ENCODE peak calls at places on chromosomes 16 and 17, in four cellular contexts. M is ascending aorta, P is adrenal gland, O is spleen. Y is an unnamed sample.
A peak's percentile ranks its signal among the peaks of the same experiment; 100 is the strongest.

GRCh38 chr16:1613728-1614225 is 1.6 kb downstream of the CRAMP1 start:
- DNase-seq in M (no peak), O (peak; percentile 82), P (peak; percentile 40), Y (peak; percentile 13)

GRCh38 chr17:39671651-39672521 is 3.6 kb downstream of the PNMT start:
- DNase-seq in P (peak; percentile 61), M (no peak), O (peak; percentile 72), Y (peak; percentile 68)

GRCh38 chr16:24013733-24014645 is 178.2 kb downstream of the PRKCB start:
- DNase-seq in P (no peak), O (peak; percentile 91), M (no peak), Y (no peak)

GRCh38 chr16:31327675-31328225 is 27.2 kb upstream of the ITGAX start:
- DNase-seq in P (no peak), M (no peak), O (no peak), Y (no peak)

GRCh38 chr16:2003231-2003826 is 6.3 kb downstream of the ZNF598 start:
- DNase-seq in O (peak; percentile 68), M (no peak), P (no peak), Y (no peak)

GRCh38 chr16:47136101-47136820 is 7.5 kb downstream of the NETO2 start:
- DNase-seq in P (no peak), M (no peak), O (no peak), Y (no peak)

GRCh38 chr17:76989519-76989918 is 121.3 kb downstream of the MGAT5B start:
- DNase-seq in M (no peak), P (no peak), O (peak; percentile 18), Y (no peak)

GRCh38 chr16:75092777-75093176 is 23.8 kb downstream of the LDHD start:
- DNase-seq in P (no peak), M (no peak), O (no peak), Y (no peak)

GRCh38 chr16:52721331-52721730 is 174.4 kb upstream of the TOX3 start:
- DNase-seq in O (no peak), M (no peak), P (no peak), Y (no peak)

GRCh38 chr17:266701-267656 is 85.5 kb upstream of the DOC2B start:
- DNase-seq in P (peak; percentile 44), M (no peak), O (peak; percentile 56), Y (no peak)

GRCh38 chr16:26019885-26020284 is 328.1 kb downstream of the HS3ST4 start:
- DNase-seq in P (no peak), O (no peak), M (no peak), Y (no peak)

GRCh38 chr17:35795007-35795870 is at the start of gene MMP28:
- DNase-seq in M (no peak), O (peak; percentile 82), P (peak; percentile 37), Y (peak; percentile 61)

GRCh38 chr17:48618366-48618896 is 3.3 kb upstream of the HOXB8 start:
- DNase-seq in O (peak; percentile 96), P (peak; percentile 92), M (peak; percentile 36), Y (peak; percentile 83)

GRCh38 chr16:56614549-56614991 is 6.2 kb downstream of the MT2A start:
- DNase-seq in P (no peak), M (no peak), O (no peak), Y (no peak)

GRCh38 chr17:55285340-55286301 is 20.9 kb downstream of the HLF start:
- DNase-seq in M (peak; percentile 66), O (no peak), P (peak; percentile 97), Y (peak; percentile 99)

GRCh38 chr17:19546289-19547065 is 12.8 kb downstream of the SLC47A1 start:
- DNase-seq in M (no peak), O (peak; percentile 80), P (peak; percentile 60), Y (peak; percentile 66)

GRCh38 chr17:45433136-45433535 is 466 bp upstream of the ARHGAP27 start:
- DNase-seq in M (no peak), O (no peak), P (peak; percentile 21), Y (no peak)

GRCh38 chr16:66458853-66459252 is 31.8 kb downstream of the BEAN1 start:
- DNase-seq in P (no peak), M (no peak), O (no peak), Y (no peak)

GRCh38 chr16:68436581-68436980 is 11.7 kb downstream of the SMPD3 start:
- DNase-seq in O (no peak), P (no peak), M (no peak), Y (no peak)

GRCh38 chr16:17471745-17472075 is 950 bp upstream of the XYLT1 start:
- DNase-seq in M (no peak), O (no peak), P (no peak), Y (no peak)

GRCh38 chr16:79632289-79632688 is 31.8 kb upstream of the MAF start:
- DNase-seq in P (no peak), M (no peak), O (no peak), Y (no peak)

GRCh38 chr16:66267287-66268137 is 99.0 kb upstream of the CDH5 start:
- DNase-seq in M (no peak), O (no peak), P (no peak), Y (no peak)

GRCh38 chr17:16443390-16444257 is 28.3 kb downstream of the TRPV2 start:
- DNase-seq in O (no peak), P (no peak), M (no peak), Y (no peak)

GRCh38 chr17:77613627-77614026 is 344.9 kb upstream of the TNRC6C start:
- DNase-seq in O (peak; percentile 32), M (no peak), P (no peak), Y (no peak)

GRCh38 chr16:12484426-12484825 is 319.3 kb downstream of the CPPED1 start:
- DNase-seq in M (no peak), P (no peak), O (no peak), Y (no peak)

GRCh38 chr17:80861892-80862291 is 129.7 kb upstream of the CHMP6 start:
- DNase-seq in O (peak; percentile 67), P (no peak), M (no peak), Y (no peak)

GRCh38 chr17:50264263-50265113 is 9.8 kb upstream of the TMEM92 start:
- DNase-seq in P (peak; percentile 11), O (peak; percentile 65), M (no peak), Y (no peak)

DNA sequence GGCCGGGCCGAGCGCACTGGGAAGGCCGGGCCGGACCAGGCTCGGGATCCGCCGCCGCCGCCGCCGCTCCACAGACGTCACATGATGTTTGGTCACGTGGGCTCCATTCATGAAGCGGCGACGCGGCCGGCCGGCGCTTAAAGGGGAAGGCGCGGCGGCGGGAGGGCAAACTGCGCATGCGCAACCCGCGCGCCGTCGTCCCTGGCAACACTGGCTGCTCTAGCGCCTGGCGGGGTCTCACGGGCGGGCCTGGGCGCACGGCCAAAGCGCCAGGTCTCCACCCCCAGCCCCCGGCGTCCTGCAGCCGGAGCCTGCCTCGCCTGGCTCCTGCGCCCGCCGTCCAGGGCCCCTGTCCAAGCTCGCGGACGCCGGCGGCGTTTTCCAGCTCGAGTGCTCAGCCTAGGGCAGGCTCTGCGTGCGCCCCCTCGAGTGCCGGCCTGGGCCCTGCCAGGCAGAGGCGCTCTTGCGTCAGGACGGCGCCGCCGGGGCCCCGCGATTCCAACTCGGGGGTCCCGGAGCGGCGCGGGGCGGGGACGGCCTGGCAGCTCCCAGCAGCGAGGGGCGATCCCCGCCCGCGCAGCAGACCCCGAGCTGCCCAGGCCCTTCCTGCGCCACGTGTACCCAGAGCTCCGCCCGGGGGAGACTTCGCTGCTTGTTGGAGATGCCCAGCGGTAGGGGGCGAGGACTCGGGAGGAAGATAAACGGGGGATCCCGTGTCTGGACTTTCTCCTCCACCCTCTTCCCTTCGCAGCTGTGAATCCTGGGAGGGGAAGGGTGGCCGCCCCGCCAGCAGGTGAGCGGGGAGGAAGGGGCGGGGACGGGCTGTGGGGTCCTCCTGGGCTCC is at the start of gene MAFG:
- DNase-seq in O (peak; percentile 97), M (peak; percentile 72), P (peak; percentile 92), Y (peak; percentile 93)
- H3K4me1 ChIP-seq in O (peaks cover 52% of the 10 kb centered on the region), M (peaks cover 43% of the 10 kb centered on the region), P (peaks cover 33% of the 10 kb centered on the region), Y (peaks cover 36% of the 10 kb centered on the region)

GRCh38 chr16:86764551-86764950 is 186.2 kb downstream of the FOXL1 start:
- DNase-seq in P (no peak), M (no peak), O (peak; percentile 4), Y (no peak)
- H3K4me1 ChIP-seq in P (no peaks in the 10 kb centered on the region), M (peaks cover 7% of the 10 kb centered on the region), O (no peaks in the 10 kb centered on the region), Y (no peaks in the 10 kb centered on the region)

DNA sequence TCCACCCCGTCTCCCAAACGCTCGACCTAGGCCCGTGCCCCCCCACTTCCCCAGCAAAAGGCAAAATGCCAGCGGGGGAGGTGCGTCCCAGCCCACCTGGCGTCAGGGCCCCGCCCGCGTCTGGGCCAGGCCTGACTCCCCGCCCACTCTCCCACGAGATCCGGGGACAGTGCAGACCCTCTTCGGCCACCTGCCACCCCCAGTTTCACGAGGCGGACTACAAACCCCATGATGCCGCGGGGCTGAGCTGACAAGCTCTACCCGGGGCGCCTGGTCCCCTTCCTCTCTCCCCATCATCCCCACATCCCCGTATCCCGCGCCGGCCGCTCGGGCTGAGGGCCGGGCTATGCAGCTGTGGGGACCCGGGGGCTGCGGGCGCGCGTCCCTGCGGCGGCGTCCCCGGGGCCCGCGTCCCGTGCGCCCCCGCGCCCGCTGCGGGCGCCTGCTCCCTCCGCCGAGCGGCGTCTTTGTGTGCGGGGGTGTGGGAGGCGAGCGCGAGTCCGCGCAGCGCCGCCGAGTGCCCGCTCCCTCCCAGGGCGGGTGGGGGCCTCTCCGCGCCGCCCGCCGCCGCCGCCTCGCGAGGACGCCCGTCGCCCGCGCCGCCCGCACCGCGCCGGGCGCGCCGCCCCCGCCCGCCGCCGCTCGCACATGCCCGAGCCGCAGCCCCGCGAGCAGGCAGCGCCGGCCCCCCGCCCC is at the start of gene ANKRD13B:
- DNase-seq in O (peak; percentile 90), P (peak; percentile 48), M (no peak), Y (no peak)
- H3K4me1 ChIP-seq in O (peaks cover 58% of the 10 kb centered on the region), P (peaks cover 47% of the 10 kb centered on the region), M (peaks cover 45% of the 10 kb centered on the region), Y (peaks cover 39% of the 10 kb centered on the region)

DNA sequence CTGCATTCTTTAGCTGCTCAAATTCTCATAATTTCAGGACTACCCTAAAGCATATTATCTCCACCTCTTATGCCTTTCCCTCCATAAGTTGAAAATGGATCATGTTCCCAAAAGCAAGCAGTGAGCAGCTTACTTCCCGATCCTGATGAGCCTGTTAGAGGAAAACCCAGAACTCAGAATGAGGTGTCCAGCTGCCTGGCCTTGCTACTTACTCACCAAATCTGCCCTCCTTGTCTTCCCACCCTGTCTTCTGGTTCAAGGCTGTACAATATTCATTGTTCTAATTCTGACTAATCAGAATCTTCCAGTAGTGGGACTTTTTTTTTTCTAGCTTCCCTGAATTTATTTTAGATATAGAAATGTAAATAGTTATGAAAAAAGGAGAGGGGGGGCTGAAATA is 10.8 kb downstream of the LYRM1 start:
- DNase-seq in O (no peak), M (no peak), P (no peak), Y (no peak)
- H3K4me1 ChIP-seq in O (peaks cover 57% of the 10 kb centered on the region), M (peaks cover 65% of the 10 kb centered on the region), P (peaks cover 35% of the 10 kb centered on the region), Y (peaks cover 34% of the 10 kb centered on the region)

GRCh38 chr17:78762007-78762406 is 20.1 kb downstream of the CYTH1 start:
- DNase-seq in P (no peak), O (no peak), M (no peak), Y (no peak)
- H3K4me1 ChIP-seq in P (peaks cover 19% of the 10 kb centered on the region), O (peaks cover 95% of the 10 kb centered on the region), M (no peaks in the 10 kb centered on the region), Y (peaks cover 35% of the 10 kb centered on the region)